ENCODE peak calls at places on chromosomes 2 and 18, in six cellular contexts. One of them, this sample, is unnamed.

GRCh38 chr18:12061685-12062084 is 32.0 kb upstream of the ANKRD62 start:
- DNase-seq in MM.1S: no peak
- DNase-seq in CD4-positive, alpha-beta T cell: no peak
- DNase-seq in AG04450: no peak
- DNase-seq in fibroblast of mammary gland: no peak
- DNase-seq in neural crest cell: no peak
- DNase-seq in this sample: no peak

GRCh38 chr2:62923242-62923641 is 127.4 kb upstream of the OTX1 start:
- DNase-seq in AG04450: no peak
- DNase-seq in neural crest cell: no peak
- DNase-seq in fibroblast of mammary gland: no peak
- DNase-seq in CD4-positive, alpha-beta T cell: no peak
- DNase-seq in MM.1S: no peak
- DNase-seq in this sample: no peak

GRCh38 chr18:7697306-7697705 is 130.2 kb downstream of the PTPRM start:
- DNase-seq in MM.1S: no peak
- DNase-seq in CD4-positive, alpha-beta T cell: no peak
- DNase-seq in AG04450: no peak
- DNase-seq in fibroblast of mammary gland: no peak
- DNase-seq in neural crest cell: no peak
- DNase-seq in this sample: no peak

GRCh38 chr2:56288863-56289580 is 105.2 kb downstream of the CCDC85A start:
- DNase-seq in MM.1S: no peak
- DNase-seq in neural crest cell: no peak
- DNase-seq in AG04450: no peak
- DNase-seq in CD4-positive, alpha-beta T cell: no peak
- DNase-seq in fibroblast of mammary gland: no peak
- DNase-seq in this sample: no peak

GRCh38 chr2:118992740-118993391 is 50.9 kb downstream of the MARCO start:
- DNase-seq in AG04450: no peak
- DNase-seq in MM.1S: no peak
- DNase-seq in CD4-positive, alpha-beta T cell: peak
- DNase-seq in neural crest cell: no peak
- DNase-seq in fibroblast of mammary gland: no peak
- DNase-seq in this sample: peak

GRCh38 chr18:59783138-59783537 is 85.9 kb upstream of the CCBE1 start:
- DNase-seq in neural crest cell: peak
- DNase-seq in MM.1S: peak
- DNase-seq in fibroblast of mammary gland: peak
- DNase-seq in CD4-positive, alpha-beta T cell: no peak
- DNase-seq in AG04450: no peak
- DNase-seq in this sample: no peak

GRCh38 chr2:195818521-195818920 is 161.5 kb downstream of the SLC39A10 start:
- DNase-seq in MM.1S: no peak
- DNase-seq in AG04450: peak
- DNase-seq in CD4-positive, alpha-beta T cell: no peak
- DNase-seq in fibroblast of mammary gland: peak
- DNase-seq in neural crest cell: no peak
- DNase-seq in this sample: no peak

GRCh38 chr18:53556450-53556849 is 668.0 kb downstream of the MBD2 start:
- DNase-seq in MM.1S: no peak
- DNase-seq in neural crest cell: no peak
- DNase-seq in fibroblast of mammary gland: no peak
- DNase-seq in AG04450: no peak
- DNase-seq in CD4-positive, alpha-beta T cell: no peak
- DNase-seq in this sample: no peak

GRCh38 chr2:54560146-54560881 is 104.2 kb downstream of the SPTBN1 start:
- DNase-seq in CD4-positive, alpha-beta T cell: peak
- DNase-seq in neural crest cell: no peak
- DNase-seq in AG04450: no peak
- DNase-seq in fibroblast of mammary gland: peak
- DNase-seq in MM.1S: peak
- DNase-seq in this sample: no peak

GRCh38 chr18:8895987-8896619 is 190.7 kb downstream of the MTCL1 start:
- DNase-seq in neural crest cell: no peak
- DNase-seq in MM.1S: no peak
- DNase-seq in AG04450: peak
- DNase-seq in fibroblast of mammary gland: peak
- DNase-seq in CD4-positive, alpha-beta T cell: no peak
- DNase-seq in this sample: no peak

GRCh38 chr2:232361646-232362045 is 16.9 kb upstream of the ALPP start:
- DNase-seq in MM.1S: no peak
- DNase-seq in neural crest cell: no peak
- DNase-seq in AG04450: no peak
- DNase-seq in CD4-positive, alpha-beta T cell: no peak
- DNase-seq in fibroblast of mammary gland: peak
- DNase-seq in this sample: no peak

GRCh38 chr18:48230459-48231113 is 178.6 kb downstream of the ZBTB7C start:
- DNase-seq in MM.1S: peak
- DNase-seq in AG04450: peak
- DNase-seq in CD4-positive, alpha-beta T cell: no peak
- DNase-seq in neural crest cell: peak
- DNase-seq in fibroblast of mammary gland: peak
- DNase-seq in this sample: no peak

GRCh38 chr2:109018452-109018851 is 29.4 kb upstream of the EDAR start:
- DNase-seq in neural crest cell: no peak
- DNase-seq in MM.1S: no peak
- DNase-seq in AG04450: no peak
- DNase-seq in fibroblast of mammary gland: no peak
- DNase-seq in CD4-positive, alpha-beta T cell: no peak
- DNase-seq in this sample: no peak

GRCh38 chr2:1586251-1586945 is 157.9 kb downstream of the PXDN start:
- DNase-seq in AG04450: no peak
- DNase-seq in neural crest cell: no peak
- DNase-seq in fibroblast of mammary gland: no peak
- DNase-seq in CD4-positive, alpha-beta T cell: no peak
- DNase-seq in MM.1S: no peak
- DNase-seq in this sample: no peak

GRCh38 chr18:63617049-63617995 is 26.7 kb downstream of the SERPINB4 start:
- DNase-seq in neural crest cell: no peak
- DNase-seq in fibroblast of mammary gland: no peak
- DNase-seq in CD4-positive, alpha-beta T cell: no peak
- DNase-seq in MM.1S: peak
- DNase-seq in AG04450: no peak
- DNase-seq in this sample: no peak

GRCh38 chr18:57859314-57859713 is 56.2 kb upstream of the ATP8B1 start:
- DNase-seq in MM.1S: no peak
- DNase-seq in neural crest cell: no peak
- DNase-seq in AG04450: no peak
- DNase-seq in fibroblast of mammary gland: peak
- DNase-seq in CD4-positive, alpha-beta T cell: no peak
- DNase-seq in this sample: no peak

DNA sequence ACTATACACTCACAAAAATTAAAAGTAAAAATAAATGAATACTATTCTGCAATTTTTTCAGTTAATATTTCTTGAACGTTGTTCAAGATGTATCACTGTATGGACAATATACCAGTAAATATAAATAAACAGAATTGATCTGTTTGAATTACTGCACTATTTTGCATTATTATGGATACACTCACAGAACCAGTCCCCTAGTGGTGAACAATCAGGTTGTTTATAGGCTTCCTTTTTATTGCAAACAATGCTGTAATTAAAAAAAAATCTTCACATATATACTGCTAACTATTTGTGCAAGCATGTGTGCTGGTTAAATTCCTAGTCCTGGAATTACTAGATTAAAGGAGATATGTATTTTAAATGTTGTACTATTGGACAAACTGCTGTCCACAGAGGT is 306.0 kb downstream of the FBXO15 start:
- DNase-seq in neural crest cell: no peak
- DNase-seq in CD4-positive, alpha-beta T cell: no peak
- DNase-seq in AG04450: no peak
- DNase-seq in MM.1S: no peak
- DNase-seq in fibroblast of mammary gland: peak
- DNase-seq in this sample: no peak
- TF ChIP-seq CTCF in neural crest cell: peak
- TF ChIP-seq CTCF in CD4-positive, alpha-beta T cell: no peak
- TF ChIP-seq CTCF in AG04450: peak
- TF ChIP-seq CTCF in MM.1S: no peak
- TF ChIP-seq CTCF in fibroblast of mammary gland: peak
- TF ChIP-seq CTCF in this sample: peak

GRCh38 chr18:36769172-36769571 is 59.6 kb downstream of the TPGS2 start:
- DNase-seq in fibroblast of mammary gland: peak
- DNase-seq in AG04450: no peak
- DNase-seq in MM.1S: no peak
- DNase-seq in CD4-positive, alpha-beta T cell: no peak
- DNase-seq in neural crest cell: no peak
- DNase-seq in this sample: no peak

GRCh38 chr18:36772339-36772738 is 56.5 kb downstream of the TPGS2 start:
- DNase-seq in neural crest cell: no peak
- DNase-seq in MM.1S: no peak
- DNase-seq in fibroblast of mammary gland: peak
- DNase-seq in AG04450: no peak
- DNase-seq in CD4-positive, alpha-beta T cell: no peak
- DNase-seq in this sample: no peak

GRCh38 chr18:36770315-36770946 is 58.4 kb downstream of the TPGS2 start:
- DNase-seq in fibroblast of mammary gland: no peak
- DNase-seq in CD4-positive, alpha-beta T cell: no peak
- DNase-seq in neural crest cell: no peak
- DNase-seq in MM.1S: no peak
- DNase-seq in AG04450: no peak
- DNase-seq in this sample: no peak

GRCh38 chr18:36771246-36771645 is 57.6 kb downstream of the TPGS2 start:
- DNase-seq in fibroblast of mammary gland: no peak
- DNase-seq in neural crest cell: no peak
- DNase-seq in CD4-positive, alpha-beta T cell: no peak
- DNase-seq in AG04450: no peak
- DNase-seq in MM.1S: peak
- DNase-seq in this sample: no peak

DNA sequence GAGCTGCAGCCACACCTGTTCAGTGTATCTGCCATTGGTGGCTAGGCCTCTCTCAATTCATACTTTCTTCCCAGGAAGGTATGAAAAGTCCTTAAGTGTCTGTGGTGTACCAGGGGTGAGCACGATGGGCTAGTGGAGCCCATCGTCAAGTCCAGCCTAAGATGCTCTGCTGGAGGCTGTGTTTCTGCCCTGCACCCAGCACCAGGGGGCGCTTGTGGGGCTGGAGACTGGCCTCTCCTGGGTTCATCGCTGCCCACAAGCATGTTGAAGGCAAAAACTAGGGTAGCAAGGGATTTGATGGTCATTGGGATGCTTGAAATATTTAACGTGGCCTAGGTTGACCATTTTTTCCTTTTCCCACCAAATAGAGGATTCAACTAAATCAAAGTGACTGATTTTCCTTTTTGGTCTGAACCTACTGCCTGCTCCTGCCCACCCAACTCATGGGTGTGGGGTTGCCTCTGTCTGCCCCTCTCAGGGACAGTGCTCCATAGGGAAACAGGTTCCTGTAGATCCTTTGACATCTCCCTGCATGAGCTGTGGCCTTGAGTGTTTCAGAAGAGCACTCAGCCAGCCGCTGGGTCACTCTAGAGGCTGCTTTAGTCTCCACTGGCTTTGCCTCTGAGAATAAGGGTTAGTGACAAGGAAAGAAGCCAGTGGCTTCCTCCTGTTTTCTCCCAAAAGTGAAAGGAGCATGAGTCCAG is 59.0 kb downstream of the TPGS2 start:
- DNase-seq in CD4-positive, alpha-beta T cell: no peak
- DNase-seq in MM.1S: no peak
- DNase-seq in fibroblast of mammary gland: no peak
- DNase-seq in AG04450: no peak
- DNase-seq in neural crest cell: no peak
- DNase-seq in this sample: no peak
- TF ChIP-seq CTCF in CD4-positive, alpha-beta T cell: no peak
- TF ChIP-seq CTCF in MM.1S: peak
- TF ChIP-seq CTCF in fibroblast of mammary gland: peak
- TF ChIP-seq CTCF in AG04450: peak
- TF ChIP-seq CTCF in neural crest cell: peak
- TF ChIP-seq CTCF in this sample: peak

DNA sequence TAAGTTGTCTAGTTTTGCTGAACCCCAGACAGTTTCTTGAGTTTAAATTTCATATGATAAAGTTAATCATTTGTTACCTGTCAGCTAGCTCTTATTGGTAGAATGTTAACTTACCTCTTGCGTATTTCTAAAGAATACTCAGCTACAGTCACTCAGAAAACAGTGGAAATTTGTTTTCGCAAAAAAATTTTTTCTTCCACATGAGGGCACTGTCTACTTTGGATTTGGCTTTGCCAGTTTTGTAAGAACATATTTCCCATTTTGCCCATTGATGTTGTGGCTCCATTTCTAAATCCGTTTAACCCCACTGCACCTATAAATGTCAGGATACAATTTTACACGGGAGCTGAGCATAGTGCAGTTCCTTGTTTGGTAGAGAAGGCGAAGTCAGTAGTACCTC is 19.1 kb upstream of the GCFC2 start:
- DNase-seq in MM.1S: peak
- DNase-seq in neural crest cell: no peak
- DNase-seq in CD4-positive, alpha-beta T cell: no peak
- DNase-seq in AG04450: no peak
- DNase-seq in fibroblast of mammary gland: no peak
- DNase-seq in this sample: no peak
- TF ChIP-seq CTCF in MM.1S: peak
- TF ChIP-seq CTCF in neural crest cell: peak
- TF ChIP-seq CTCF in CD4-positive, alpha-beta T cell: no peak
- TF ChIP-seq CTCF in AG04450: peak
- TF ChIP-seq CTCF in fibroblast of mammary gland: peak
- TF ChIP-seq CTCF in this sample: peak

GRCh38 chr18:47174545-47175116 is 1.5 kb downstream of the IER3IP1 start:
- DNase-seq in fibroblast of mammary gland: no peak
- DNase-seq in MM.1S: no peak
- DNase-seq in AG04450: no peak
- DNase-seq in neural crest cell: no peak
- DNase-seq in CD4-positive, alpha-beta T cell: no peak
- DNase-seq in this sample: no peak

GRCh38 chr18:47180765-47181164 is 4.6 kb upstream of the IER3IP1 start:
- DNase-seq in fibroblast of mammary gland: no peak
- DNase-seq in CD4-positive, alpha-beta T cell: no peak
- DNase-seq in AG04450: no peak
- DNase-seq in MM.1S: no peak
- DNase-seq in neural crest cell: no peak
- DNase-seq in this sample: no peak

GRCh38 chr18:47172476-47172875 is 3.7 kb downstream of the IER3IP1 start:
- DNase-seq in neural crest cell: no peak
- DNase-seq in MM.1S: no peak
- DNase-seq in AG04450: no peak
- DNase-seq in CD4-positive, alpha-beta T cell: no peak
- DNase-seq in fibroblast of mammary gland: no peak
- DNase-seq in this sample: no peak

GRCh38 chr18:47175283-47175894 is 775 bp downstream of the IER3IP1 start:
- DNase-seq in AG04450: no peak
- DNase-seq in fibroblast of mammary gland: no peak
- DNase-seq in MM.1S: no peak
- DNase-seq in CD4-positive, alpha-beta T cell: no peak
- DNase-seq in neural crest cell: peak
- DNase-seq in this sample: no peak

DNA sequence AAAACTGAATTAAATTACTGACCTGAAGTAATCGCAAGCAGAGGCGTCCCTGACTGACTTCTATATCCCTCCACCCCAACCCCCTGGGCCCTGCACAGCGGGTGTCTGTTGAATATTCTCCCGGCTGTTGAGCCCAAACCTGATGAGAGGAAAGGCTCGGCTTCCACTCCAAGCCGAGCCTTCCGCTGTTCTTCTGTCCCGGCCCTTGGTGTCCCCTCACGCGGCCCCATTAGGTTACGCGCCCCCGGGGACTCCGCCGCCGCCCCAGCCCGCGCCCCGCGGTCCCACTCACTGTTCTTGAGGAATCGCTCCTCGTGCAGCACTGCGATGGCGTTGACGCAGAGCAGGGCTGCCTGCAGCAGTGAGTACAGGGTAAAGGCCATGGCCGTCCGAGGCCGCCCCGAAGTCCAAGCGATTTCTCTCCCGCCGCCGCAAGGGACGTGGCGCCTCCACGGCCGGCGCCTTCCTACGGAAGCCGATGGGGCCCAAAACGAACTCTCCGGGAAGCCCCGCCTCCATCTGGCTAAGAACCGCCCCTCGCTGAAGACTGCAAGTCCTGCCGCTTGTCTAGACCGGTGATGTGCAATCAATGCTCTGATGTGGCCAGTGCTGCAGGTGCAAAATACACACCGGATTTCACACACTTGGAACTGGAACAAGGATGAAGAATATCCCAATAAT is at the start of gene IER3IP1:
- DNase-seq in AG04450: peak
- DNase-seq in CD4-positive, alpha-beta T cell: peak
- DNase-seq in fibroblast of mammary gland: peak
- DNase-seq in neural crest cell: peak
- DNase-seq in MM.1S: peak
- DNase-seq in this sample: peak
- TF ChIP-seq CTCF in AG04450: no peak
- TF ChIP-seq CTCF in CD4-positive, alpha-beta T cell: no peak
- TF ChIP-seq CTCF in fibroblast of mammary gland: no peak
- TF ChIP-seq CTCF in neural crest cell: peak
- TF ChIP-seq CTCF in MM.1S: peak
- TF ChIP-seq CTCF in this sample: peak

This sample was measured in type B pancreatic cell.